ENCODE peak calls at places on chromosomes 16 and 17, in four cellular contexts. One of them, this sample, is unnamed.

GRCh38 chr17:21602176-21602575 is 90.1 kb upstream of the KCNJ18 start:
- DNase-seq in foreskin keratinocyte: no peak
- DNase-seq in nucleus accumbens: no peak
- DNase-seq in lower lobe of right lung: no peak
- DNase-seq in this sample: no peak

GRCh38 chr17:82023447-82024241 is 539 bp downstream of the LRRC45 start:
- DNase-seq in lower lobe of right lung: no peak
- DNase-seq in foreskin keratinocyte: peak; percentile 15
- DNase-seq in nucleus accumbens: no peak
- DNase-seq in this sample: no peak

GRCh38 chr17:34616148-34616547 is 36.8 kb downstream of the TMEM132E start:
- DNase-seq in lower lobe of right lung: no peak
- DNase-seq in nucleus accumbens: no peak
- DNase-seq in foreskin keratinocyte: no peak
- DNase-seq in this sample: no peak

GRCh38 chr17:36657763-36658490 is 56.5 kb downstream of the MRM1 start:
- DNase-seq in nucleus accumbens: no peak
- DNase-seq in foreskin keratinocyte: no peak
- DNase-seq in lower lobe of right lung: no peak
- DNase-seq in this sample: no peak

GRCh38 chr16:4612977-4613635 is 1.6 kb downstream of the UBALD1 start:
- DNase-seq in lower lobe of right lung: no peak
- DNase-seq in foreskin keratinocyte: no peak
- DNase-seq in nucleus accumbens: no peak
- DNase-seq in this sample: no peak

GRCh38 chr16:55179858-55180585 is 144.0 kb upstream of the IRX6 start:
- DNase-seq in lower lobe of right lung: peak; percentile 76
- DNase-seq in nucleus accumbens: no peak
- DNase-seq in foreskin keratinocyte: no peak
- DNase-seq in this sample: no peak

GRCh38 chr17:76442341-76443338 is 10.3 kb downstream of the UBE2O start:
- DNase-seq in foreskin keratinocyte: no peak
- DNase-seq in lower lobe of right lung: no peak
- DNase-seq in nucleus accumbens: no peak
- DNase-seq in this sample: no peak

GRCh38 chr16:57957396-57958392 is 13.2 kb downstream of the CNGB1 start:
- DNase-seq in foreskin keratinocyte: no peak
- DNase-seq in lower lobe of right lung: no peak
- DNase-seq in nucleus accumbens: no peak
- DNase-seq in this sample: no peak

GRCh38 chr16:88453621-88454314 is 688 bp downstream of the ZFPM1 start:
- DNase-seq in nucleus accumbens: no peak
- DNase-seq in foreskin keratinocyte: peak; percentile 39
- DNase-seq in lower lobe of right lung: no peak
- DNase-seq in this sample: no peak

GRCh38 chr17:1060991-1061390 is 64.1 kb downstream of the TIMM22 start:
- DNase-seq in foreskin keratinocyte: peak; percentile 93
- DNase-seq in lower lobe of right lung: peak; percentile 76
- DNase-seq in nucleus accumbens: no peak
- DNase-seq in this sample: peak; percentile 95

GRCh38 chr16:86726340-86726739 is 148.0 kb downstream of the FOXL1 start:
- DNase-seq in lower lobe of right lung: no peak
- DNase-seq in foreskin keratinocyte: no peak
- DNase-seq in nucleus accumbens: no peak
- DNase-seq in this sample: no peak

GRCh38 chr17:42541041-42541833 is 5.2 kb downstream of the NAGLU start:
- DNase-seq in lower lobe of right lung: no peak
- DNase-seq in nucleus accumbens: no peak
- DNase-seq in foreskin keratinocyte: no peak
- DNase-seq in this sample: no peak

GRCh38 chr17:44633998-44634397 is 22.3 kb upstream of the MEIOC start:
- DNase-seq in nucleus accumbens: no peak
- DNase-seq in lower lobe of right lung: no peak
- DNase-seq in foreskin keratinocyte: no peak
- DNase-seq in this sample: no peak

GRCh38 chr16:14264560-14264959 is 193.4 kb downstream of the MRTFB start:
- DNase-seq in nucleus accumbens: no peak
- DNase-seq in foreskin keratinocyte: no peak
- DNase-seq in lower lobe of right lung: no peak
- DNase-seq in this sample: no peak

GRCh38 chr16:82263456-82264159 is 93.6 kb upstream of the MPHOSPH6 start:
- DNase-seq in nucleus accumbens: peak; percentile 11
- DNase-seq in foreskin keratinocyte: peak; percentile 32
- DNase-seq in lower lobe of right lung: no peak
- DNase-seq in this sample: no peak

GRCh38 chr17:74369221-74369620 is 1.9 kb downstream of the GPR142 start:
- DNase-seq in nucleus accumbens: no peak
- DNase-seq in foreskin keratinocyte: no peak
- DNase-seq in lower lobe of right lung: peak; percentile 81
- DNase-seq in this sample: no peak

GRCh38 chr16:72104905-72105304 is 11.3 kb downstream of the DHX38 start:
- DNase-seq in nucleus accumbens: no peak
- DNase-seq in lower lobe of right lung: no peak
- DNase-seq in foreskin keratinocyte: no peak
- DNase-seq in this sample: no peak

GRCh38 chr17:15194859-15195277 is 70.3 kb downstream of the PMP22 start:
- DNase-seq in nucleus accumbens: no peak
- DNase-seq in lower lobe of right lung: no peak
- DNase-seq in foreskin keratinocyte: no peak
- DNase-seq in this sample: no peak

GRCh38 chr17:71338396-71338795 is 782.4 kb upstream of the SOX9 start:
- DNase-seq in foreskin keratinocyte: no peak
- DNase-seq in lower lobe of right lung: no peak
- DNase-seq in nucleus accumbens: no peak
- DNase-seq in this sample: no peak

GRCh38 chr17:78358538-78359215 is 1.2 kb downstream of the SOCS3 start:
- DNase-seq in nucleus accumbens: no peak
- DNase-seq in foreskin keratinocyte: peak; percentile 55
- DNase-seq in lower lobe of right lung: peak; percentile 60
- DNase-seq in this sample: no peak

GRCh38 chr17:28379814-28380571 is 8.5 kb downstream of the SARM1 start:
- DNase-seq in foreskin keratinocyte: peak; percentile 100
- DNase-seq in lower lobe of right lung: no peak
- DNase-seq in nucleus accumbens: no peak
- DNase-seq in this sample: peak; percentile 98

GRCh38 chr16:80948886-80949502 is 57.7 kb downstream of the CMC2 start:
- DNase-seq in foreskin keratinocyte: no peak
- DNase-seq in nucleus accumbens: no peak
- DNase-seq in lower lobe of right lung: peak; percentile 61
- DNase-seq in this sample: no peak